ENCODE peak calls at places on chromosomes 13 and 19, in five cellular contexts. One of them, this sample, is unnamed. For H3K27me3, the result is how much of the 10 kb centered on the place peaks cover.

GRCh38 chr19:14012378-14012915 is 6.3 kb upstream of the RFX1 start:
- DNase-seq in bronchial epithelial cell: no peak
- DNase-seq in SK-N-SH: no peak
- DNase-seq in left lung: no peak
- DNase-seq in tibial artery: no peak
- DNase-seq in this sample: no peak

GRCh38 chr13:113862766-113863510 is 938 bp downstream of the GAS6 start:
- DNase-seq in left lung: peak
- DNase-seq in tibial artery: no peak
- DNase-seq in bronchial epithelial cell: no peak
- DNase-seq in SK-N-SH: peak
- DNase-seq in this sample: peak

GRCh38 chr19:4220188-4220587 is 9.1 kb upstream of the EBI3 start:
- DNase-seq in tibial artery: no peak
- DNase-seq in SK-N-SH: no peak
- DNase-seq in bronchial epithelial cell: no peak
- DNase-seq in left lung: no peak
- DNase-seq in this sample: no peak

GRCh38 chr19:56840452-56841193 is at the start of the genes PEG3 and ZIM2:
- DNase-seq in bronchial epithelial cell: no peak
- DNase-seq in SK-N-SH: peak
- DNase-seq in left lung: peak
- DNase-seq in tibial artery: peak
- DNase-seq in this sample: no peak

GRCh38 chr13:97279913-97280312 is 57.8 kb downstream of the MBNL2 start:
- DNase-seq in left lung: no peak
- DNase-seq in SK-N-SH: no peak
- DNase-seq in tibial artery: no peak
- DNase-seq in bronchial epithelial cell: no peak
- DNase-seq in this sample: no peak

GRCh38 chr19:17170538-17171297 is 44.4 kb upstream of the USE1 start:
- DNase-seq in SK-N-SH: no peak
- DNase-seq in bronchial epithelial cell: no peak
- DNase-seq in tibial artery: no peak
- DNase-seq in left lung: no peak
- DNase-seq in this sample: no peak

GRCh38 chr13:35496761-35497386 is 20.4 kb upstream of the MAB21L1 start:
- DNase-seq in left lung: no peak
- DNase-seq in bronchial epithelial cell: no peak
- DNase-seq in tibial artery: no peak
- DNase-seq in SK-N-SH: no peak
- DNase-seq in this sample: no peak

GRCh38 chr19:52566121-52566520 is 4.0 kb upstream of the ZNF701 start:
- DNase-seq in SK-N-SH: no peak
- DNase-seq in bronchial epithelial cell: peak
- DNase-seq in left lung: no peak
- DNase-seq in tibial artery: no peak
- DNase-seq in this sample: no peak

GRCh38 chr19:36837525-36837901 is 674 bp downstream of the ZNF790 start:
- DNase-seq in left lung: no peak
- DNase-seq in SK-N-SH: no peak
- DNase-seq in tibial artery: no peak
- DNase-seq in bronchial epithelial cell: peak
- DNase-seq in this sample: no peak

GRCh38 chr13:41244555-41244954 is 18.8 kb downstream of the MTRF1 start:
- DNase-seq in SK-N-SH: no peak
- DNase-seq in bronchial epithelial cell: peak
- DNase-seq in tibial artery: no peak
- DNase-seq in left lung: no peak
- DNase-seq in this sample: no peak

GRCh38 chr13:105276571-105276970 is 1258.9 kb downstream of the EFNB2 start:
- DNase-seq in left lung: no peak
- DNase-seq in tibial artery: no peak
- DNase-seq in SK-N-SH: no peak
- DNase-seq in bronchial epithelial cell: no peak
- DNase-seq in this sample: no peak

GRCh38 chr19:17491287-17491686 is 20.2 kb upstream of the PGLS start:
- DNase-seq in SK-N-SH: peak
- DNase-seq in tibial artery: no peak
- DNase-seq in bronchial epithelial cell: no peak
- DNase-seq in left lung: no peak
- DNase-seq in this sample: no peak

GRCh38 chr13:45674908-45675307 is 27.2 kb upstream of the CBY2 start:
- DNase-seq in tibial artery: no peak
- DNase-seq in bronchial epithelial cell: peak
- DNase-seq in SK-N-SH: peak
- DNase-seq in left lung: no peak
- DNase-seq in this sample: no peak

GRCh38 chr13:108850706-108851105 is 221.3 kb downstream of the MYO16 start:
- DNase-seq in left lung: no peak
- DNase-seq in SK-N-SH: no peak
- DNase-seq in tibial artery: no peak
- DNase-seq in bronchial epithelial cell: no peak
- DNase-seq in this sample: no peak

GRCh38 chr13:40589285-40590109 is 76.9 kb downstream of the FOXO1 start:
- DNase-seq in bronchial epithelial cell: peak
- DNase-seq in left lung: peak
- DNase-seq in tibial artery: peak
- DNase-seq in SK-N-SH: no peak
- DNase-seq in this sample: no peak

GRCh38 chr19:41537789-41538188 is 38.2 kb upstream of the CEACAM21 start:
- DNase-seq in left lung: no peak
- DNase-seq in bronchial epithelial cell: no peak
- DNase-seq in SK-N-SH: no peak
- DNase-seq in tibial artery: no peak
- DNase-seq in this sample: peak

GRCh38 chr13:103852036-103852435 is 785.8 kb upstream of the SLC10A2 start:
- DNase-seq in left lung: no peak
- DNase-seq in bronchial epithelial cell: no peak
- DNase-seq in SK-N-SH: no peak
- DNase-seq in tibial artery: no peak
- DNase-seq in this sample: no peak

GRCh38 chr13:76822691-76823267 is 63.4 kb downstream of the KCTD12 start:
- DNase-seq in SK-N-SH: no peak
- DNase-seq in left lung: no peak
- DNase-seq in tibial artery: no peak
- DNase-seq in bronchial epithelial cell: peak
- DNase-seq in this sample: no peak

GRCh38 chr19:45769821-45770191 is 754 bp upstream of the SIX5 start:
- DNase-seq in left lung: peak
- DNase-seq in SK-N-SH: no peak
- DNase-seq in tibial artery: peak
- DNase-seq in bronchial epithelial cell: peak
- DNase-seq in this sample: no peak

GRCh38 chr19:18021121-18021755 is 13.3 kb downstream of the ARRDC2 start:
- DNase-seq in bronchial epithelial cell: peak
- DNase-seq in SK-N-SH: no peak
- DNase-seq in left lung: peak
- DNase-seq in tibial artery: peak
- DNase-seq in this sample: no peak

GRCh38 chr13:101424381-101425155 is 8.3 kb upstream of the NALCN start:
- DNase-seq in bronchial epithelial cell: no peak
- DNase-seq in SK-N-SH: no peak
- DNase-seq in tibial artery: no peak
- DNase-seq in left lung: no peak
- DNase-seq in this sample: no peak

GRCh38 chr19:33467851-33468250 is 53.7 kb downstream of the PEPD start:
- DNase-seq in tibial artery: no peak
- DNase-seq in bronchial epithelial cell: no peak
- DNase-seq in SK-N-SH: no peak
- DNase-seq in left lung: no peak
- DNase-seq in this sample: peak

GRCh38 chr19:51676566-51677083 is 16.5 kb upstream of the SPACA6 start:
- DNase-seq in bronchial epithelial cell: no peak
- DNase-seq in left lung: no peak
- DNase-seq in SK-N-SH: no peak
- DNase-seq in tibial artery: no peak
- DNase-seq in this sample: no peak

GRCh38 chr13:30730526-30730925 is 4.8 kb upstream of the ALOX5AP start:
- DNase-seq in bronchial epithelial cell: no peak
- DNase-seq in left lung: no peak
- DNase-seq in SK-N-SH: peak
- DNase-seq in tibial artery: no peak
- DNase-seq in this sample: peak

GRCh38 chr19:3512562-3512961 is 6.5 kb downstream of the FZR1 start:
- DNase-seq in bronchial epithelial cell: no peak
- DNase-seq in left lung: no peak
- DNase-seq in tibial artery: no peak
- DNase-seq in SK-N-SH: no peak
- DNase-seq in this sample: no peak

GRCh38 chr13:79307866-79308298 is 98.2 kb downstream of the RBM26 start:
- DNase-seq in left lung: no peak
- DNase-seq in tibial artery: no peak
- DNase-seq in bronchial epithelial cell: peak
- DNase-seq in SK-N-SH: no peak
- DNase-seq in this sample: peak

DNA sequence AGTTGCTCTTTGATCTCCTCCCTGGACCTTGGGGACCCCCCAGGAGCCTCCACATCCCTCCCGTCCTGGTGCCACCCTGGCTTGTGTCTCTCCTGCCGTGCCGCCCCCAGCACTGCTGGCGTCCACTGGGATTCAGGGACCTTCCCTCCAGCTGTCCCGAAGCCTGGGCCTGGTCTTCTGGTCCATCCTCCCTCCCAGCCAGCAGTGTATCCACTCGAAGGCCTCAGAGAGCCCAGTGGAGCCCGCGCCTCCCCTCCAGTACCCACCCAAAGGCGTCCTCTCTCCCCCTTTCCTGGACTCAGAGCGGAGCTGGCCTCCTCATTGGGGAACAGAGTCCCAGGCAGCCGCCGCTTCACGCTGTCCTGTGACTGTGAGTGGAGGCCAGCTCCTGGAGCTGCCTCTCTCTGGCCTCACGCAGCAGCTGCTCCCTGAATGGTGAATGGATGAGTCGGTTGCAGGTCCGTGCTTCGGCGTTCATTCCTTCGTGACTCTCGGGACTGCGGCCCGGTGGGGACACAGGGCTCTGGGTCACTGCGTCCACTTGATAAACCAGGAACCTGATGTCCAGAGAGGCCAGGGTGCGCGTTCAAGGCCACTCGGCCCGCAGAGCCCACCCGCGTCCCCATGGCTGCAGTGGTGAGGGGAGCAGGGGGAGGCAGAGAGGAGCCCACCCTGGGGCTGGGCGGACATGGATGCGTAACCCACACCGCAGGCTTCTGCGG is 12.0 kb downstream of the ONECUT3 start:
- DNase-seq in tibial artery: no peak
- DNase-seq in left lung: no peak
- DNase-seq in bronchial epithelial cell: no peak
- DNase-seq in SK-N-SH: peak
- DNase-seq in this sample: peak
- H3K27me3 ChIP-seq in tibial artery: under half
- H3K27me3 ChIP-seq in left lung: half or more
- H3K27me3 ChIP-seq in bronchial epithelial cell: under half
- H3K27me3 ChIP-seq in SK-N-SH: half or more
- H3K27me3 ChIP-seq in this sample: half or more

GRCh38 chr13:112062047-112062618 is 4.8 kb upstream of the SOX1 start:
- DNase-seq in bronchial epithelial cell: no peak
- DNase-seq in tibial artery: no peak
- DNase-seq in left lung: no peak
- DNase-seq in SK-N-SH: no peak
- DNase-seq in this sample: peak

GRCh38 chr13:112063309-112063626 is 3.7 kb upstream of the SOX1 start:
- DNase-seq in tibial artery: no peak
- DNase-seq in SK-N-SH: no peak
- DNase-seq in left lung: no peak
- DNase-seq in bronchial epithelial cell: no peak
- DNase-seq in this sample: no peak

GRCh38 chr13:112063807-112064206 is 3.1 kb upstream of the SOX1 start:
- DNase-seq in left lung: no peak
- DNase-seq in tibial artery: no peak
- DNase-seq in SK-N-SH: no peak
- DNase-seq in bronchial epithelial cell: no peak
- DNase-seq in this sample: no peak

GRCh38 chr13:112061367-112062046 is 5.4 kb upstream of the SOX1 start:
- DNase-seq in left lung: no peak
- DNase-seq in tibial artery: no peak
- DNase-seq in bronchial epithelial cell: no peak
- DNase-seq in SK-N-SH: no peak
- DNase-seq in this sample: peak

GRCh38 chr13:112062619-112063308 is 4.2 kb upstream of the SOX1 start:
- DNase-seq in bronchial epithelial cell: no peak
- DNase-seq in left lung: no peak
- DNase-seq in SK-N-SH: peak
- DNase-seq in tibial artery: no peak
- DNase-seq in this sample: peak
- H3K27me3 ChIP-seq in bronchial epithelial cell: half or more
- H3K27me3 ChIP-seq in left lung: half or more
- H3K27me3 ChIP-seq in SK-N-SH: half or more
- H3K27me3 ChIP-seq in tibial artery: under half
- H3K27me3 ChIP-seq in this sample: half or more

GRCh38 chr13:112324121-112324520 is 52.0 kb upstream of the SPACA7 start:
- DNase-seq in bronchial epithelial cell: no peak
- DNase-seq in tibial artery: no peak
- DNase-seq in SK-N-SH: no peak
- DNase-seq in left lung: no peak
- DNase-seq in this sample: peak
- H3K27me3 ChIP-seq in bronchial epithelial cell: under half
- H3K27me3 ChIP-seq in tibial artery: under half
- H3K27me3 ChIP-seq in SK-N-SH: under half
- H3K27me3 ChIP-seq in left lung: half or more
- H3K27me3 ChIP-seq in this sample: under half

DNA sequence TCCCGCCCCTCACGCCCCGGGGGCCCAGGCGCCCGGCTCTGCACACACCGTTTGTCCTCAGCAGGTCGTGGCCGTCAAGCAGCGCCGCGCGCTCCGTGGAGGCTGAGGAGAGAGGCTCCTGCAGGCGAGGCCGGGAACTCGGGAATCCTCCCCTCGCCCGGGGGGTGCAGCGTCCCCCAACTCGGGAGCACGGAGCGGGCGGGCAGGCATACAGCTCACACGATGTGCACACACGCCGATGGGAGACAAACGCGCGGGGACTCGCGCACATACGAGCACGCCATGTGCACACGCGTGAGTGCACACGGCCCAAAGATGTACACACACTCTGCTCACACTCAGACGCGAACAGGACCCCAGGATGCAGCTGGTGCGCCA is 703 bp downstream of the CLEC4G start:
- DNase-seq in SK-N-SH: no peak
- DNase-seq in bronchial epithelial cell: no peak
- DNase-seq in left lung: no peak
- DNase-seq in tibial artery: no peak
- DNase-seq in this sample: no peak
- H3K27me3 ChIP-seq in SK-N-SH: half or more
- H3K27me3 ChIP-seq in bronchial epithelial cell: under half
- H3K27me3 ChIP-seq in left lung: half or more
- H3K27me3 ChIP-seq in tibial artery: under half
- H3K27me3 ChIP-seq in this sample: half or more

DNA sequence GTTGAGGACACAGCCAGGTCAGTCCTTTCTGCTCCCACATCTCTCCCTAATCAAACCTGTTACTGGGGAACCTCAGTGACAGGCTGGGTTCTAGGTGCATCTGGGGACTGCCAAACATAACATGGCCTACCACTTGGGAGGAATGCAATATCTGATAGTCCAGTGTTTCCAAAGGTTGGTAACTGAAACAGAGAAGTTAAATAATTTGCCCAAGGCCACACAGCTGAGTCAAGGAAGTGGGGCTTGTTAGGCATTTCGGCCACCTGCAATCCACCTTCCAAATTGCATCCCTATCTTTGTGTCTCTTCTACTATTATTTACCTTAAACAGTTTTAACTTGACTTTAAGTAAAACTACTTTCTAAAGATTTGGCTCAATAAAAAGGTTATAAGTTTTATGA is 731.3 kb downstream of the UQCRFS1 start:
- DNase-seq in bronchial epithelial cell: no peak
- DNase-seq in tibial artery: no peak
- DNase-seq in left lung: no peak
- DNase-seq in SK-N-SH: no peak
- DNase-seq in this sample: no peak
- H3K27me3 ChIP-seq in bronchial epithelial cell: under half
- H3K27me3 ChIP-seq in tibial artery: under half
- H3K27me3 ChIP-seq in left lung: under half
- H3K27me3 ChIP-seq in SK-N-SH: under half
- H3K27me3 ChIP-seq in this sample: under half

This sample was measured in endodermal cell.